ENCODE peak calls at places on chromosome 18, in four cellular contexts. E is A549, P is body of pancreas, X is upper lobe of right lung. H is an unnamed sample.

GRCh38 chr18:51006061-51006818 is 23.8 kb upstream of the SMAD4 start:
- DNase-seq in E (no peak), P (no peak), X (no peak), H (no peak)

GRCh38 chr18:77374106-77374505 is 124.5 kb downstream of the GALR1 start:
- DNase-seq in E (no peak), P (no peak), X (no peak), H (peak; percentile 4)

GRCh38 chr18:13558132-13558531 is 168.2 kb downstream of the FAM210A start:
- DNase-seq in E (peak; percentile 36), P (peak; percentile 41), X (no peak), H (peak; percentile 44)

GRCh38 chr18:39655341-39655740 is 2089.7 kb upstream of the CELF4 start:
- DNase-seq in E (no peak), P (no peak), X (no peak), H (no peak)

GRCh38 chr18:26555804-26556553 is 7.6 kb upstream of the KCTD1 start:
- DNase-seq in E (no peak), P (no peak), X (no peak), H (no peak)

GRCh38 chr18:74283646-74284045 is 8.1 kb downstream of the CYB5A start:
- DNase-seq in E (no peak), P (no peak), X (no peak), H (no peak)

GRCh38 chr18:59308201-59309014 is 10.0 kb downstream of the CPLX4 start:
- DNase-seq in E (peak; percentile 55), P (peak; percentile 73), X (peak; percentile 88), H (peak; percentile 59)

GRCh38 chr18:50656396-50656795 is 96.5 kb downstream of the MAPK4 start:
- DNase-seq in E (no peak), P (no peak), X (no peak), H (no peak)

GRCh38 chr18:23240609-23240930 is 105.3 kb downstream of the CABLES1 start:
- DNase-seq in E (no peak), P (no peak), X (no peak), H (no peak)

GRCh38 chr18:51490860-51491259 is 293.4 kb upstream of the MEX3C start:
- DNase-seq in E (no peak), P (no peak), X (no peak), H (no peak)

GRCh38 chr18:25169701-25170100 is 182.3 kb downstream of the ZNF521 start:
- DNase-seq in E (no peak), P (no peak), X (no peak), H (peak; percentile 8)

GRCh38 chr18:25168011-25168410 is 184.0 kb downstream of the ZNF521 start:
- DNase-seq in E (no peak), P (no peak), X (no peak), H (no peak)

GRCh38 chr18:25166113-25166512 is 185.9 kb downstream of the ZNF521 start:
- DNase-seq in E (no peak), P (no peak), X (no peak), H (no peak)

GRCh38 chr18:25164211-25164836 is 187.6 kb downstream of the ZNF521 start:
- DNase-seq in E (no peak), P (no peak), X (no peak), H (no peak)

GRCh38 chr18:25164837-25165791 is 186.9 kb downstream of the ZNF521 start:
- DNase-seq in E (no peak), P (peak; percentile 8), X (no peak), H (peak; percentile 28)
- TF ChIP-seq CTCF in E (no peak), P (no peak), X (no peak), H (no peak)

GRCh38 chr18:66819235-66819634 is 215.3 kb upstream of the CDH19 start:
- DNase-seq in E (no peak), P (no peak), X (no peak), H (no peak)
- TF ChIP-seq CTCF in E (no peak), P (no peak), X (no peak), H (no peak)

DNA sequence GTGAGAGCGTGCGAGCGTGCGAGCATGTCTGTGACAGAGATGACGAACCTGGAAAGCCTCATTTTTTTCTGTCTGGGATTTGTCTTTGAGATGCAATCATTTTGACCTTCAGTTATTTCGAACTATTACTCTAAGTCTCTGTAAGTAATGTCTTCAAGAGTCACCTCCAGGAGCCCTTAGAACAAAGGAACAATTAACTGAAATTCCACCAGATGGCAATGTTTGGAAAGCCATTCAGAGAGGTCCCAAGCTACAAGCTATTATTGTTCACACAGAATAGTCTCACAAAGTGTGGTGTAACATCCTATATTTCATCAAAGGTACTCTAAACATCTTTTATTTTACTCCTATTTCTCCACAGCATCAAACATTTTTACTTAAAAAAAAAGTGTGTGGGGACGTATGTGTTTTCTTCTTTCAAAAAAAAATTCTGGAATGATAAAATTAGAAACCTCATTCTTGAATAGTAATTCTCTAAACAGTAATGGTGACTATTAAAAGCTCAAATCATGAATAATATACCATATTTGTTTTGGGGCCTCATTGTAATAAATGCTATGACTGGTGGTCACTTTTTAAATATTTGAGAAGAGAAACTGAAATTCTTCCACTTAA is 35.1 kb upstream of the MAPRE2 start:
- DNase-seq in E (peak; percentile 61), P (peak; percentile 43), X (no peak), H (peak; percentile 74)
- TF ChIP-seq CTCF in E (peak; percentile 66), P (peak; percentile 49), X (peak; percentile 72), H (peak; percentile 64)

GRCh38 chr18:48345596-48345995 is 63.6 kb downstream of the ZBTB7C start:
- DNase-seq in E (peak; percentile 16), P (no peak), X (no peak), H (peak; percentile 24)
- TF ChIP-seq CTCF in E (peak; percentile 34), P (no peak), X (peak; percentile 28), H (peak; percentile 60)

GRCh38 chr18:62938451-62938850 is 223.1 kb downstream of the PHLPP1 start:
- DNase-seq in E (no peak), P (no peak), X (no peak), H (no peak)

GRCh38 chr18:62933261-62933887 is 218.0 kb downstream of the PHLPP1 start:
- DNase-seq in E (no peak), P (no peak), X (no peak), H (no peak)

GRCh38 chr18:62938006-62938405 is 222.7 kb downstream of the PHLPP1 start:
- DNase-seq in E (no peak), P (no peak), X (no peak), H (peak; percentile 63)

GRCh38 chr18:62937065-62937464 is 221.7 kb downstream of the PHLPP1 start:
- DNase-seq in E (peak; percentile 20), P (no peak), X (no peak), H (peak; percentile 40)

GRCh38 chr18:62935994-62936393 is 220.7 kb downstream of the PHLPP1 start:
- DNase-seq in E (no peak), P (no peak), X (no peak), H (no peak)
- TF ChIP-seq CTCF in E (no peak), P (no peak), X (no peak), H (no peak)

GRCh38 chr18:388198-388597 is 112.3 kb downstream of the COLEC12 start:
- DNase-seq in E (no peak), P (no peak), X (no peak), H (no peak)

GRCh38 chr18:390748-391478 is 109.6 kb downstream of the COLEC12 start:
- DNase-seq in E (no peak), P (peak; percentile 13), X (no peak), H (no peak)

GRCh38 chr18:386950-387349 is 113.6 kb downstream of the COLEC12 start:
- DNase-seq in E (no peak), P (no peak), X (no peak), H (no peak)

GRCh38 chr18:392926-393325 is 107.6 kb downstream of the COLEC12 start:
- DNase-seq in E (no peak), P (no peak), X (no peak), H (no peak)

DNA sequence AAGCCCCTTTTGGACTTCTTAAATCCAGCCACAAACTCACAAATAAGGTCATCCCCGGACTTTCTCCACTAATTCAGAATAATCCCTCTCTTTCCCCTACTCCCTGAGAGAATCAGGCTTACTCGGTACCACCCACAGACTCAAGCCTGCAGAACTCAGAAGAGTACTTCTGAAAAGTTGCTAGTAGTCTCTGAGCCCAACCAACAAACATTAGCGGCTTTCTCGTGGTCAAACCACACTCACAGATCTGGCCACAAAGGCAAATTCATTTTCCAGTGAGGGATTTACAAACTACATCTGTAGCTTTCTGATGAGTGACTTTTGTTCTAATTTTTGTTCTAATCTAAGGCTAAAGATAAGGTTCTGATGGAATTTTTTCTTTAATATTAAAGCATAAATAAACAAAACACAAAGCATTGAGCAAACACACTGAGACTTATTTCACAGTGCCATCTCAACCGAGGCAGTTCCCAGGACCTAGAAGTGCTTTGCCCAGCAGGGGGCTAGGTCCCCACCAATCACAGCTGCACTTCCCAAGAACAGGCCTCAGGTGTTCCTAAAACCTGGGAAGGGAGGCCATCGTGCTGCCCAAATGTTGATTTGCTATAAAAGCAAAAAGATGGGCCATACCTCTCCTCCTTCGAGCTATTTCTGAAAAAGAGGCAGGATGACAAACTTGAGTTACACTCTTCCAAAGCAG is 110.7 kb downstream of the COLEC12 start:
- DNase-seq in E (no peak), P (no peak), X (no peak), H (peak; percentile 31)
- TF ChIP-seq CTCF in E (no peak), P (no peak), X (no peak), H (peak; percentile 34)

GRCh38 chr18:36335476-36336279 is 38.2 kb downstream of the FHOD3 start:
- DNase-seq in E (no peak), P (no peak), X (no peak), H (peak; percentile 25)
- TF ChIP-seq CTCF in E (no peak), P (no peak), X (no peak), H (no peak)

DNA sequence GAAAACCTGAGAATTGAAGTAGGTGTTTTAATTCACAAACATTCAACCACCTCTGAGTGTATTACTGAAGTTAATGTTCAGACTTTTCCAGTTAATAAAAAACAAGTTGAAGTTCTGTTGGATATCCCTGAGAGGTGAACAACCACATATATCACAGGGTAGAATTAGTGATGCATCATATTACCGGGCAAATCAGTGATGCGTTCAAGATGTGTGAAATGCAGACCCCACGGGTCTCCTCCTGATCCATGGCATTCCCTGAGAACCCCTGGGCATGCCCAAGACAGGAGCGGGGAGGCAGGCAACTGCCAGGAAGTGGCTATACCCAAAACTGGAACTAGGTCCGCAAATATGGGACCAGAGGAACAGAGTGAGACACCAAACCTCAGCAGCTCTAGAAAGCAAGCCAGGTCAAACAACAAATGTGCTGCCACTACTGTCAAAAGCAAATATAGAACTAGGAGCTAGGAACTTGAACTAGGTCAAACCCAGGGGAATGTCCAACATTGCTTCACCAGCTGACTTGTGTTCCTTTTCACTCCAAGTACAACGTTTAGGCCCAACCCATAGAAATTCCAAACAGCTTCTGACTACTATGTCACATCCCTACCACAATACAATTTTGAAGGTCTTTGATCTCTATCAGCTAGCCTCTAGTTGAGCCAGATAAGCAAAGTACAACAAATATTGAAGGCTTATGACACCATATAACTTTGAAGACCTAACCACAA is 20.2 kb downstream of the PSTPIP2 start:
- DNase-seq in E (peak; percentile 37), P (peak; percentile 63), X (no peak), H (peak; percentile 80)
- TF ChIP-seq CTCF in E (no peak), P (no peak), X (no peak), H (no peak)